ENCODE peak calls at places on chromosomes 4 and X, in ten cellular contexts. B is neural progenitor cell, X is ovary, Q is brain microvascular endothelial cell, Z is heart right ventricle, A is endodermal cell, C is fibroblast of lung, Y is A549, J is dorsolateral prefrontal cortex, D is uterus. R is an unnamed sample.

GRCh38 chrX:1165535-1166196 is 46.8 kb downstream of the CRLF2 start:
- DNase-seq in B (peak), X (no peak), Q (no peak), Z (no peak), A (peak), C (no peak), Y (peak), J (no peak), D (no peak), R (peak)

GRCh38 chr4:115110191-115111166 is 2.9 kb downstream of the NDST4 start:
- DNase-seq in B (no peak), X (peak), Q (peak), Z (no peak), A (no peak), C (peak), Y (no peak), J (no peak), D (no peak), R (no peak)

GRCh38 chrX:30141966-30142365 is 73.4 kb upstream of the MAGEB2 start:
- DNase-seq in B (peak), X (no peak), Q (peak), Z (no peak), A (peak), C (peak), Y (peak), J (no peak), D (no peak), R (no peak)

GRCh38 chrX:133947022-133947421 is 38.4 kb downstream of the GPC3 start:
- DNase-seq in B (no peak), X (no peak), Q (no peak), Z (no peak), A (no peak), C (no peak), Y (no peak), J (no peak), D (no peak), R (no peak)

GRCh38 chr4:159410076-159410777 is 307.3 kb downstream of the RAPGEF2 start:
- DNase-seq in B (no peak), X (no peak), Q (peak), Z (no peak), A (no peak), C (peak), Y (no peak), J (no peak), D (no peak), R (no peak)

GRCh38 chrX:74924449-74925209 is 623 bp downstream of the NEXMIF start:
- DNase-seq in B (peak), X (peak), Q (peak), Z (peak), A (peak), C (peak), Y (peak), J (peak), D (peak), R (peak)

GRCh38 chr4:148415500-148415899 is 26.7 kb downstream of the NR3C2 start:
- DNase-seq in B (peak), X (no peak), Q (no peak), Z (no peak), A (no peak), C (peak), Y (no peak), J (no peak), D (no peak), R (no peak)

GRCh38 chr4:127045872-127046271 is 586.9 kb upstream of the INTU start:
- DNase-seq in B (no peak), X (no peak), Q (no peak), Z (no peak), A (no peak), C (no peak), Y (no peak), J (no peak), D (no peak), R (no peak)

GRCh38 chr4:107989162-107989536 is 540 bp upstream of the HADH start:
- DNase-seq in B (no peak), X (no peak), Q (no peak), Z (no peak), A (no peak), C (no peak), Y (no peak), J (no peak), D (no peak), R (no peak)

GRCh38 chr4:16136321-16136720 is 52.5 kb upstream of the PROM1 start:
- DNase-seq in B (no peak), X (no peak), Q (no peak), Z (no peak), A (peak), C (peak), Y (no peak), J (no peak), D (no peak), R (no peak)

GRCh38 chr4:16582526-16582925 is 315.9 kb downstream of the LDB2 start:
- DNase-seq in B (peak), X (no peak), Q (no peak), Z (no peak), A (peak), C (no peak), Y (no peak), J (no peak), D (no peak), R (no peak)

GRCh38 chrX:119753639-119754257 is 4.6 kb upstream of the SOWAHD start:
- DNase-seq in B (peak), X (no peak), Q (peak), Z (no peak), A (peak), C (no peak), Y (no peak), J (no peak), D (no peak), R (peak)

GRCh38 chr4:122715221-122715620 is 17.3 kb upstream of the BBS12 start:
- DNase-seq in B (no peak), X (no peak), Q (no peak), Z (no peak), A (no peak), C (no peak), Y (no peak), J (no peak), D (no peak), R (no peak)

GRCh38 chrX:68719181-68719903 is 71.9 kb downstream of the STARD8 start:
- DNase-seq in B (no peak), X (no peak), Q (no peak), Z (no peak), A (no peak), C (no peak), Y (no peak), J (no peak), D (no peak), R (peak)

GRCh38 chrX:63652086-63652775 is 132.8 kb downstream of the ARHGEF9 start:
- DNase-seq in B (no peak), X (no peak), Q (no peak), Z (no peak), A (no peak), C (no peak), Y (no peak), J (no peak), D (no peak), R (no peak)

GRCh38 chrX:14409341-14409740 is 120.0 kb upstream of the GLRA2 start:
- DNase-seq in B (no peak), X (no peak), Q (peak), Z (no peak), A (no peak), C (no peak), Y (no peak), J (no peak), D (no peak), R (no peak)

GRCh38 chrX:7179446-7179845 is 31.5 kb upstream of the PUDP start:
- DNase-seq in B (no peak), X (no peak), Q (no peak), Z (no peak), A (no peak), C (no peak), Y (no peak), J (no peak), D (no peak), R (no peak)

GRCh38 chr4:141571368-141571767 is 65.0 kb upstream of the IL15 start:
- DNase-seq in B (no peak), X (no peak), Q (peak), Z (no peak), A (no peak), C (peak), Y (peak), J (no peak), D (no peak), R (no peak)

GRCh38 chr4:4518747-4519146 is 23.1 kb downstream of the STX18 start:
- DNase-seq in B (no peak), X (no peak), Q (no peak), Z (no peak), A (no peak), C (no peak), Y (no peak), J (no peak), D (no peak), R (no peak)

GRCh38 chrX:41275661-41276609 is 58.0 kb upstream of the DDX3X start:
- DNase-seq in B (peak), X (peak), Q (peak), Z (peak), A (peak), C (peak), Y (peak), J (peak), D (peak), R (peak)

GRCh38 chr4:8727131-8727530 is 134.6 kb downstream of the CPZ start:
- DNase-seq in B (no peak), X (no peak), Q (no peak), Z (no peak), A (peak), C (no peak), Y (no peak), J (no peak), D (no peak), R (peak)

GRCh38 chr4:26758899-26759298 is 101.7 kb upstream of the STIM2 start:
- DNase-seq in B (no peak), X (no peak), Q (no peak), Z (no peak), A (no peak), C (no peak), Y (no peak), J (no peak), D (no peak), R (no peak)

GRCh38 chrX:24306430-24306829 is 7.4 kb downstream of the SUPT20HL2 start:
- DNase-seq in B (peak), X (no peak), Q (no peak), Z (no peak), A (peak), C (no peak), Y (no peak), J (no peak), D (no peak), R (no peak)

GRCh38 chr4:76709454-76709853 is 188.5 kb downstream of the SOWAHB start:
- DNase-seq in B (peak), X (no peak), Q (no peak), Z (no peak), A (no peak), C (peak), Y (no peak), J (no peak), D (no peak), R (peak)

GRCh38 chrX:69130448-69130847 is 34.8 kb downstream of the PJA1 start:
- DNase-seq in B (no peak), X (no peak), Q (no peak), Z (no peak), A (no peak), C (no peak), Y (no peak), J (no peak), D (no peak), R (no peak)

DNA sequence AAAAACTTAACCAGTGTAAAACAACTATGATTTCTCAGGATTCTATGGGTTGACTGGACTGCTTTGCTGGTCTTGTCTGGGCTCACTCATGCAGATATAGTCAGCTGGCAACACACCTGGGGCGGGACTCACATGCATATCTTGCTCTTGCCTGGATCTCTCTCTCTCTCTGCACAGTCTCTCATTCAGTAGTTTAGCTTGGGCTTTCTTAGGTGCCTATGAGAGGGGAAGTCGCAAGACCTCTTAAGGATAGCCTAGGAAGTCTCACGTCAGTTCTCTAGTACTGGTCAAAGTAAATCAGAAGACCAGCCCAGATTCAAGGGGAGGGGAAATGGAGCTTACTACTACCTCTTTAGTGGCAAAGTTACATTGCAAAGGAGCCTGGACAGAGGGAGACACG is 2.0 kb downstream of the COPS4 start:
- DNase-seq in B (no peak), X (no peak), Q (no peak), Z (no peak), A (no peak), C (no peak), Y (no peak), J (no peak), D (no peak), R (no peak)
- H3K4me3 ChIP-seq in B (no peak), X (no peak), Q (no peak), Z (no peak), A (peak), C (peak), Y (no peak), J (no peak), D (no peak), R (no peak)

GRCh38 chr4:133839326-133839725 is 362.3 kb downstream of the PABPC4L start:
- DNase-seq in B (no peak), X (no peak), Q (no peak), Z (no peak), A (no peak), C (peak), Y (no peak), J (no peak), D (no peak), R (no peak)
- TF ChIP-seq CTCF in B (peak), X (no peak), Q (no peak), Z (no peak), A (peak), C (peak), Y (no peak), J (no peak), D (no peak), R (no peak)

DNA sequence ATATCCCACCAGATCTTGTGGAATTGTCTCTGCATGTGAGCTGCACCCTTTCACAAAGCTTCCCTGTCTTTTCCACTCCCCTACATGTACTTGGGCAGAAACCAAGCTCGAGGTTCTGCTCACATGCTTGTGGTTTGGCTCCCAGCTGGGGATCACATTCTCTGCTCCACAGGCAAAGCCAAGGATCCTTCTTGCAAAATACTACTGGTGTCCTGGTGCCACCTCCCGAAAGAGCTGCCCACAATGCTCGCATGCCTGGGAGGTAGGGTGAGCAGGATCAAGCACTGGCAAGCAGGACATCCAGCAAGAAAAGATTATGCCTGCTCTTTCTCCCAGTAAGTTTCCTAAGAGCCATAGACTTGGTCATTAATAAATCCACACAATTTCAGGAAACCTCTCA is 45.1 kb upstream of the PPARGC1A start:
- DNase-seq in B (no peak), X (peak), Q (peak), Z (peak), A (peak), C (peak), Y (no peak), J (no peak), D (peak), R (peak)
- H3K27ac ChIP-seq in B (no peak), X (no peak), Q (no peak), Z (peak), A (no peak), C (no peak), Y (no peak), J (no peak), D (no peak), R (no peak)

GRCh38 chr4:82954212-82954611 is 53.7 kb downstream of the THAP9 start:
- DNase-seq in B (no peak), X (no peak), Q (no peak), Z (no peak), A (no peak), C (no peak), Y (no peak), J (no peak), D (no peak), R (no peak)

GRCh38 chr4:82951196-82951595 is 50.7 kb downstream of the THAP9 start:
- DNase-seq in B (no peak), X (no peak), Q (no peak), Z (no peak), A (no peak), C (peak), Y (no peak), J (no peak), D (no peak), R (no peak)

GRCh38 chr4:82957045-82957444 is 53.6 kb downstream of the LIN54 start:
- DNase-seq in B (no peak), X (no peak), Q (no peak), Z (no peak), A (no peak), C (no peak), Y (no peak), J (no peak), D (no peak), R (no peak)
- H3K4me3 ChIP-seq in B (no peak), X (no peak), Q (no peak), Z (no peak), A (no peak), C (no peak), Y (no peak), J (no peak), D (no peak), R (no peak)

GRCh38 chr4:100935090-100935489 is 412.2 kb downstream of the PPP3CA start:
- DNase-seq in B (no peak), X (no peak), Q (no peak), Z (no peak), A (no peak), C (peak), Y (peak), J (no peak), D (no peak), R (no peak)
- TF ChIP-seq CTCF in B (peak), X (no peak), Q (peak), Z (no peak), A (peak), C (peak), Y (no peak), J (peak), D (no peak), R (no peak)

R was measured in left lung.